ENCODE peak calls at places on chromosomes 11 and 22, in four cellular contexts. One of them, this sample, is unnamed.

GRCh38 chr11:37450613-37451012 is 852.6 kb upstream of the RAG2 start:
- DNase-seq in cardiac fibroblast: peak
- DNase-seq in AG09309: no peak
- DNase-seq in astrocyte of the cerebellum: no peak
- DNase-seq in this sample: no peak

GRCh38 chr11:34308049-34308692 is 49.6 kb downstream of the ABTB2 start:
- DNase-seq in AG09309: no peak
- DNase-seq in astrocyte of the cerebellum: no peak
- DNase-seq in cardiac fibroblast: no peak
- DNase-seq in this sample: no peak

GRCh38 chr11:122439911-122440782 is 215.4 kb upstream of the UBASH3B start:
- DNase-seq in AG09309: no peak
- DNase-seq in cardiac fibroblast: peak
- DNase-seq in astrocyte of the cerebellum: peak
- DNase-seq in this sample: no peak

GRCh38 chr11:77113382-77114088 is 10.9 kb downstream of the OMP start:
- DNase-seq in astrocyte of the cerebellum: peak
- DNase-seq in cardiac fibroblast: peak
- DNase-seq in AG09309: no peak
- DNase-seq in this sample: no peak

GRCh38 chr11:69726481-69726880 is 22.7 kb upstream of the FGF19 start:
- DNase-seq in AG09309: no peak
- DNase-seq in astrocyte of the cerebellum: no peak
- DNase-seq in cardiac fibroblast: no peak
- DNase-seq in this sample: no peak

GRCh38 chr22:23038334-23038642 is 32.0 kb upstream of the GNAZ start:
- DNase-seq in astrocyte of the cerebellum: no peak
- DNase-seq in AG09309: no peak
- DNase-seq in cardiac fibroblast: no peak
- DNase-seq in this sample: no peak

GRCh38 chr11:109972181-109972715 is 120.9 kb upstream of the ZC3H12C start:
- DNase-seq in AG09309: no peak
- DNase-seq in cardiac fibroblast: peak
- DNase-seq in astrocyte of the cerebellum: no peak
- DNase-seq in this sample: no peak

GRCh38 chr11:64128255-64129006 is 37.5 kb downstream of the MACROD1 start:
- DNase-seq in AG09309: no peak
- DNase-seq in astrocyte of the cerebellum: no peak
- DNase-seq in cardiac fibroblast: no peak
- DNase-seq in this sample: no peak

GRCh38 chr22:42437488-42438292 is 5.5 kb upstream of the NFAM1 start:
- DNase-seq in astrocyte of the cerebellum: no peak
- DNase-seq in AG09309: no peak
- DNase-seq in cardiac fibroblast: peak
- DNase-seq in this sample: no peak

GRCh38 chr11:34790620-34791019 is 125.6 kb downstream of the APIP start:
- DNase-seq in AG09309: no peak
- DNase-seq in astrocyte of the cerebellum: no peak
- DNase-seq in cardiac fibroblast: no peak
- DNase-seq in this sample: no peak

GRCh38 chr11:70694371-70694770 is 296.0 kb downstream of the CTTN start:
- DNase-seq in AG09309: no peak
- DNase-seq in astrocyte of the cerebellum: no peak
- DNase-seq in cardiac fibroblast: no peak
- DNase-seq in this sample: no peak

GRCh38 chr11:134404485-134405341 is 7.3 kb downstream of the B3GAT1 start:
- DNase-seq in astrocyte of the cerebellum: no peak
- DNase-seq in AG09309: no peak
- DNase-seq in cardiac fibroblast: no peak
- DNase-seq in this sample: no peak

GRCh38 chr11:121067912-121068652 is 33.0 kb upstream of the TECTA start:
- DNase-seq in astrocyte of the cerebellum: no peak
- DNase-seq in cardiac fibroblast: no peak
- DNase-seq in AG09309: no peak
- DNase-seq in this sample: no peak

GRCh38 chr11:104946907-104947306 is 21.5 kb downstream of the CASP4 start:
- DNase-seq in astrocyte of the cerebellum: peak
- DNase-seq in cardiac fibroblast: peak
- DNase-seq in AG09309: no peak
- DNase-seq in this sample: no peak

GRCh38 chr11:12079726-12080556 is 30.4 kb upstream of the MICAL2 start:
- DNase-seq in astrocyte of the cerebellum: peak
- DNase-seq in cardiac fibroblast: peak
- DNase-seq in AG09309: peak
- DNase-seq in this sample: peak

DNA sequence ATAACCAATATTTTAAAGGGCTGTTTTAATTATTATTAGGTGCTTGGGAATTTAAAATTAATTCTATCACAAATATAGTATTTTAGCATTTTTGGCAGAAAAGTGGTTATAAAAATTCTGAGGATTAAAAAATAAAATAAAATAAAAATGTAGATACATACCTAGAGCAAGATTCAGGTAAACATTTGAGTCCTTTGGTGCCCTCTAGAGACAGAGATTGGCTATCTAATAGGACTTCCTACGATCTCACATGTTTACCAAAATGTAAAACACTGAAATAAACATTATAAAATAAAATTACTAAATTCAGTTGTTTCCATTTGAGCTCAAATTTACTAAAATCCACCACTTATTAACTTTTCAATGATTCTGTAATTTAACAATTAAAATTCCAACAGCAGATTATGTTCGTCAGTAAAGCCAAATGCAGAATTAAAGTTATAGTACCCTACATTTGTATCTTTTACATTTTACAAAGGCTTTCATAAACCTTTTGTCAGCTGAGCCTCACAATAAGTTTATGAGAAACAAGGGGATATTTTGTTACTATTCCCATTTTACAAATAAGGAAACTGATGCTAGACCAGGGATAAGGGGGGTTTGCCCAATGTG is 27.7 kb downstream of the SLC36A4 start:
- DNase-seq in AG09309: no peak
- DNase-seq in astrocyte of the cerebellum: peak
- DNase-seq in cardiac fibroblast: peak
- DNase-seq in this sample: peak
- TF ChIP-seq CTCF in AG09309: peak
- TF ChIP-seq CTCF in astrocyte of the cerebellum: peak
- TF ChIP-seq CTCF in cardiac fibroblast: peak
- TF ChIP-seq CTCF in this sample: peak

GRCh38 chr22:36916034-36916433 is 2.6 kb downstream of the CSF2RB start:
- DNase-seq in AG09309: no peak
- DNase-seq in cardiac fibroblast: no peak
- DNase-seq in astrocyte of the cerebellum: no peak
- DNase-seq in this sample: no peak

GRCh38 chr22:36912694-36913430 is 566 bp upstream of the CSF2RB start:
- DNase-seq in astrocyte of the cerebellum: no peak
- DNase-seq in AG09309: no peak
- DNase-seq in cardiac fibroblast: no peak
- DNase-seq in this sample: no peak

GRCh38 chr22:36911887-36912661 is 1.4 kb upstream of the CSF2RB start:
- DNase-seq in cardiac fibroblast: peak
- DNase-seq in astrocyte of the cerebellum: no peak
- DNase-seq in AG09309: no peak
- DNase-seq in this sample: peak

GRCh38 chr22:36914383-36914752 is 940 bp downstream of the CSF2RB start:
- DNase-seq in cardiac fibroblast: no peak
- DNase-seq in astrocyte of the cerebellum: no peak
- DNase-seq in AG09309: no peak
- DNase-seq in this sample: no peak

DNA sequence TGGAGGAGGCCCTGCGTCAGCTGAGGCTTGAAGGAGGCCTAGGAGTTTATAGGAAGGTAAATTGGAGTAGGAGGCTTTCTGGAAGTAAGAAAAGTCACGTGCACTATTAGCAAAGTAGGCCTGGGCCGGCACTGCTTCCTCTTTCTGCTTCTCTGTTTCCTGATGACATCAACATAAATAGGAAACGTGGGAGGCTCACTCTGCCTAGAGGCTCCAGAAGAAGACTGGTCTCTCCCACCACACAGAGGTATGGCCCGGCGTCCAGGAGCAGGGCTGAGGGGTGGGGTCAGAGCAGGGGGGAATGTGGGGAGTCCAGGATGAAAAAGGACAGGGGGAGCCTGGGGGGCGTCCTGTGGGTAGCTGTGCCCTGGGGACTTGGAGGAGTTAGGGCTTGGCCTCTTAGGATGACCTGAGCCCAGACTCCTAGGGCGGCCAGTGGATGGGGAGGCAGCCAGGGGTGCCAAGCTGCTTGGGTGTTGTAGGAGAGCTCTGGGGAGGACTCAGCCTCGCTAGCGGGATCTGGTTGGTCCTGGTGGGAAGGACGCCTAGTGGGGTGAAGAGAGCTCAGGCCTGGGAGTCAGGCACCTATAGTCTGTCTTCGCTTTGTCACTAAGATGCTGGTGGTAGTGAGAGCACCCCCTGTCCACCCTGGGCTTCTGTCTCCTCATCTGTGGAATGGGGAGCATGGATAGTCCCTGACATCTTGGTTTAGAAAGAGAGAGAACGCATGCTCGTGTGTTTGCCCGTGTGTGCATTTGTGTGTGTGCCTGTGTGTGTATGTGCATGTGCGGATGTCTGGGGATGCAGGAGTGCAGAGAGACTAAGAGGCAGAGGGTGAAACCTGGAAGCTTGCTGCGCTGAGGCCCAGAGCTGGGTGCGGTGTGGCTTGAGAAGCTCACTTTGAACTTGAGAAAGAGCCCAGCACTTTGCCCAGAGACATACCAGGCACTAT is at the start of gene CSF2RB:
- DNase-seq in astrocyte of the cerebellum: no peak
- DNase-seq in cardiac fibroblast: peak
- DNase-seq in AG09309: no peak
- DNase-seq in this sample: no peak
- H3K4me3 ChIP-seq in astrocyte of the cerebellum: no peak
- H3K4me3 ChIP-seq in cardiac fibroblast: no peak
- H3K4me3 ChIP-seq in AG09309: no peak
- H3K4me3 ChIP-seq in this sample: no peak

GRCh38 chr11:66438504-66439466 is at the start of gene MRPL11:
- DNase-seq in cardiac fibroblast: peak
- DNase-seq in AG09309: peak
- DNase-seq in astrocyte of the cerebellum: peak
- DNase-seq in this sample: peak
- TF ChIP-seq CTCF in cardiac fibroblast: peak
- TF ChIP-seq CTCF in AG09309: peak
- TF ChIP-seq CTCF in astrocyte of the cerebellum: peak
- TF ChIP-seq CTCF in this sample: peak

GRCh38 chr11:99352642-99353041 is 331.9 kb downstream of the CNTN5 start:
- DNase-seq in astrocyte of the cerebellum: no peak
- DNase-seq in AG09309: no peak
- DNase-seq in cardiac fibroblast: no peak
- DNase-seq in this sample: no peak
- H3K4me3 ChIP-seq in astrocyte of the cerebellum: no peak
- H3K4me3 ChIP-seq in AG09309: no peak
- H3K4me3 ChIP-seq in cardiac fibroblast: no peak
- H3K4me3 ChIP-seq in this sample: no peak

GRCh38 chr22:21098099-21098671 is 52.4 kb downstream of the LRRC74B start:
- DNase-seq in AG09309: no peak
- DNase-seq in astrocyte of the cerebellum: no peak
- DNase-seq in cardiac fibroblast: peak
- DNase-seq in this sample: no peak
- TF ChIP-seq CTCF in AG09309: no peak
- TF ChIP-seq CTCF in astrocyte of the cerebellum: no peak
- TF ChIP-seq CTCF in cardiac fibroblast: peak
- TF ChIP-seq CTCF in this sample: no peak

DNA sequence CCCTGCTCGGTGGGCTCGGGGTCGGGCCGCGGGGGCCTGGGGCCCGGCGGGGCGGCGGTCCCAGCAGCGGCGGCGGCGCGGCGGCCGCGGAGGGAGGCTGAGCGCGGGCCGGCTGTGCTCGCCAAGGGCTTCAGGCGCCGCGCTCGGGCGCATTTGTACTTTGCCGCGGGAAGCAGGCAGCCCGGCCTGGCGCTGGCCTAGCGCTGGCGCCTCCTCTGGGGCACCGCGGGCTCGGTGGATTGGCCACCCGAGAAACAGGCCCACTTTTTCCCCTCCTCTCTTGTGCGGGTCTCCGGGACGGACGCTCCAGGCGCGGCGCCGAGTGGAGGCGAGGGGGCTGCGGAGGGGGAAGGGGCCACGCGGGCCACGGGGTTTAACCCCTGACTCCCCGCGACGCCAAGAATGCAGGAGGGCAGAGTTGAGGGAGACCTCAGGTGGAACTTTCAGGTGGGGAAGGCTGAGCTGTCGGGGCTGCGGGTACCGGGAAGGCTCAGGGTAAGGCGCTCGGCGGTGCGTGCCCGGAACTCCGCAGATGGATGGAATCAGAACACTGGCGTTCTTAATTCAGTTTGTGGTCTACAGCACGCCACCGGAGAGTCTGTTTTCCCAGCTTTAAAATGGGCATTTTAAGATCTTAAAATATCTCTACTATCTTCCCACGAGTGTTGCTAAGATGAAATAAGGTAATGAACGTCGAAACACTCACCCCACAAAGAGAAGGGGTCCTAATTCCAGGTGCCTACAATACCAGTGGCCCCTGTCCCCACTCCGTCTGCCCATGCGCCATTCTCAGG is at the start of gene CHRDL2:
- DNase-seq in astrocyte of the cerebellum: no peak
- DNase-seq in cardiac fibroblast: peak
- DNase-seq in AG09309: no peak
- DNase-seq in this sample: no peak
- H3K4me3 ChIP-seq in astrocyte of the cerebellum: peak
- H3K4me3 ChIP-seq in cardiac fibroblast: peak
- H3K4me3 ChIP-seq in AG09309: peak
- H3K4me3 ChIP-seq in this sample: peak

This sample was measured in AG04449.